ENCODE peak calls at places on chromosomes 16 and 17, in ten cellular contexts. K is heart left ventricle, E is uterus, I is sigmoid colon, U is IMR-90, V is K562, G is transverse colon, W is adrenal gland, T is body of pancreas, D is gastrocnemius medialis. P is an unnamed sample.

GRCh38 chr16:64654137-64654652 is 467.7 kb downstream of the CDH11 start:
- DNase-seq in K (no peak), E (no peak), I (no peak), U (peak; percentile 64), V (no peak), G (no peak), W (no peak), T (no peak), D (no peak), P (no peak)

GRCh38 chr17:64118452-64118979 is 11.4 kb downstream of the ERN1 start:
- DNase-seq in K (peak; percentile 44), E (peak; percentile 52), I (peak; percentile 68), U (no peak), V (peak; percentile 48), G (peak; percentile 32), W (peak; percentile 90), T (peak; percentile 73), D (no peak), P (no peak)

GRCh38 chr17:44197980-44198720 is 1.5 kb downstream of the ATXN7L3 start:
- DNase-seq in K (peak; percentile 34), E (no peak), I (no peak), U (peak; percentile 41), V (peak; percentile 80), G (peak; percentile 49), W (no peak), T (no peak), D (no peak), P (no peak)

GRCh38 chr17:199195-199604 is 17.8 kb upstream of the DOC2B start:
- DNase-seq in K (no peak), E (no peak), I (peak; percentile 60), U (peak; percentile 16), V (no peak), G (no peak), W (peak; percentile 48), T (peak; percentile 37), D (no peak), P (no peak)

GRCh38 chr16:50464325-50465290 is 83.6 kb upstream of the NKD1 start:
- DNase-seq in K (no peak), E (no peak), I (peak; percentile 28), U (no peak), V (no peak), G (no peak), W (no peak), T (no peak), D (no peak), P (no peak)

GRCh38 chr16:28196331-28196987 is 15.3 kb downstream of the XPO6 start:
- DNase-seq in K (no peak), E (no peak), I (no peak), U (no peak), V (no peak), G (no peak), W (no peak), T (no peak), D (no peak), P (no peak)

GRCh38 chr16:84826558-84826941 is 6.8 kb downstream of the CRISPLD2 start:
- DNase-seq in K (peak; percentile 70), E (peak; percentile 85), I (peak; percentile 96), U (peak; percentile 72), V (no peak), G (peak; percentile 57), W (no peak), T (no peak), D (no peak), P (no peak)

GRCh38 chr16:51657844-51658243 is 506.8 kb upstream of the SALL1 start:
- DNase-seq in K (no peak), E (no peak), I (no peak), U (no peak), V (no peak), G (no peak), W (no peak), T (peak; percentile 43), D (no peak), P (no peak)

GRCh38 chr16:75758215-75758614 is 31.9 kb upstream of the CPHXL start:
- DNase-seq in K (no peak), E (no peak), I (no peak), U (peak; percentile 19), V (no peak), G (no peak), W (no peak), T (no peak), D (no peak), P (no peak)

DNA sequence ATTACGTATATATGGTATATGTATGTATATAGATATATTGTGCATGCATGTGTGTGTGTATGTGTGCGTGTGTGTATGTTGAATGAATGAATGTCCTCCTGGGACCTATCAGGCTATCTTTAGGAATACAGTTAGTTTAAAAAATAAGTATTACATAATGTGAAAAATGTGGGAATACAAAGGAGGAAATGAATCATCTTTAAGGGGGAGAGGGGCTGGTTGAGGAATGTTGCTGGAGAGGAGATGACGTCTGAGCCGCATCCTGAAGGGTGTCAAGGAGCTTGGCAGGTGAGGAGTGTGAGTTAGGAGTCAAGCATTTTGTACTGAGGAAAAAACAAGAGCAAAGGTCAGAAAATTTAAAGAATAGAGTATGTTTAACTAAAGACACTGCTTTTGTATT is 62.4 kb upstream of the NLK start:
- DNase-seq in K (peak; percentile 60), E (peak; percentile 40), I (no peak), U (peak; percentile 75), V (no peak), G (no peak), W (peak; percentile 33), T (no peak), D (no peak), P (peak; percentile 51)
- TF ChIP-seq POLR2A in K (no peak), E (no peak), I (no peak), U (no peak), V (no peak), G (no peak), W (no peak), T (no peak), D (no peak), P (no peak)

DNA sequence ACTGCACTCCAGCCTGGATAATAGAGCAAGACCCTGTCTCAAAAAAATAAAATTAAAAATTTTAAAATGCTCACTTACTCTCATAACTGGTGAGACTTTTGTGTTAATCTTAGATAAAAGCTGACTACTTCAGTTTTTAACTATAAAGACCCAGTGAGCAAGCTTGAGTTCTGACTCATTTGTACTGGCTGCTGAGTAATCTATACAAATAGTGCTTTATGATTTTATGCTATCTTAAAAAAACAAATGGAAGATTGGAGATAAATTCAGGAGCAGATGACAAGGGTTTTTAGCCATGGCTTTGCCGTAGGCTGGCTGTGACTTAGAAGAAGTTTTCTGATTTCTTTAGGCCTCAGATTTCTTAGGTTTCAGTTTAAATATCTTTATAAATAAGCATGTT is 30.5 kb downstream of the SNTB2 start:
- DNase-seq in K (no peak), E (no peak), I (no peak), U (peak; percentile 89), V (peak; percentile 11), G (no peak), W (no peak), T (no peak), D (no peak), P (peak; percentile 35)
- TF ChIP-seq POLR2A in K (no peak), E (no peak), I (no peak), U (no peak), V (no peak), G (no peak), W (no peak), T (no peak), D (no peak), P (no peak)

DNA sequence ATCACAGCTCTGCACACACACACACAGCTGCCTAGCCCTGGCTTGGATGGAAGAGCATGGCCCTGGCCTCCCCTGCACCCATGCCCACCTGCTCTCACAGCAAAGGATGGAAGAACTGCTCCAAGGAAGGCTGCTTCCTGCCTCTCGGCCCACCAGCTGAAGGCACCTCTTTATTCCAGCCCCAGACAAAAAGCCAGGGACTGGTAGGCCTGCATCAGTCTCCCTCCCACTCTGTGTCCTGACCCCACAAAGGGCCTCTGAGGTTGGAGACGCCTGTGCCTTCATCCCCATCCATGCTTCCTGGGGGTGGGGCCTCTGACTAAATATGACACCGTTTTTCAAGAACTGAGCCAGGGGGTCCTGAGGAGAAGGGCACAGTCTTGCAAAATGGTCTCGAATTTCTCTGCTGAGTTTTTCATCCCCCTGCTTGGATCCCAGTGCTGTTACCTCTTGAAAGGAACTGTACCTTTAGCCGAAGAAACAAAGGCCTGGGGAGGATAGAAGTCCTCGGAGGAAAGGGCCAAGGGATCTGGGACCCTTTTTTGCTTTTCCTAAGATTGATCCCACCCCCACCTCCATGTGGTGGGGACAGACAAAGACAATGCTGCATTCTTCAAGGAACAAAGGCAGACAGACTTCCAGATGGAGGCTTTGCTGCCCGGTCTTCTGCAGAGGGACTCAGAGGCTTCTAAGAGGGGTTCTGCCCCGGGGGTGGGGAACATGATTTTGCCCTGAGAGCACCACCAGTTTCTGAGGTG is 5.2 kb downstream of the C17orf50 start:
- DNase-seq in K (no peak), E (no peak), I (no peak), U (no peak), V (no peak), G (no peak), W (no peak), T (no peak), D (no peak), P (no peak)
- TF ChIP-seq POLR2A in K (no peak), E (no peak), I (no peak), U (no peak), V (no peak), G (no peak), W (no peak), T (no peak), D (no peak), P (no peak)

GRCh38 chr16:15635926-15636325 is 7.0 kb downstream of the MARF1 start:
- DNase-seq in K (no peak), E (no peak), I (no peak), U (no peak), V (no peak), G (no peak), W (no peak), T (no peak), D (no peak), P (no peak)

GRCh38 chr16:15636392-15636873 is 6.5 kb downstream of the MARF1 start:
- DNase-seq in K (no peak), E (no peak), I (no peak), U (no peak), V (no peak), G (no peak), W (no peak), T (no peak), D (no peak), P (no peak)

GRCh38 chr16:15641753-15642556 is 999 bp downstream of the MARF1 start:
- DNase-seq in K (no peak), E (no peak), I (no peak), U (no peak), V (no peak), G (no peak), W (no peak), T (no peak), D (no peak), P (no peak)

GRCh38 chr16:15640966-15641365 is 2.0 kb downstream of the MARF1 start:
- DNase-seq in K (no peak), E (no peak), I (no peak), U (no peak), V (no peak), G (no peak), W (no peak), T (no peak), D (no peak), P (no peak)

DNA sequence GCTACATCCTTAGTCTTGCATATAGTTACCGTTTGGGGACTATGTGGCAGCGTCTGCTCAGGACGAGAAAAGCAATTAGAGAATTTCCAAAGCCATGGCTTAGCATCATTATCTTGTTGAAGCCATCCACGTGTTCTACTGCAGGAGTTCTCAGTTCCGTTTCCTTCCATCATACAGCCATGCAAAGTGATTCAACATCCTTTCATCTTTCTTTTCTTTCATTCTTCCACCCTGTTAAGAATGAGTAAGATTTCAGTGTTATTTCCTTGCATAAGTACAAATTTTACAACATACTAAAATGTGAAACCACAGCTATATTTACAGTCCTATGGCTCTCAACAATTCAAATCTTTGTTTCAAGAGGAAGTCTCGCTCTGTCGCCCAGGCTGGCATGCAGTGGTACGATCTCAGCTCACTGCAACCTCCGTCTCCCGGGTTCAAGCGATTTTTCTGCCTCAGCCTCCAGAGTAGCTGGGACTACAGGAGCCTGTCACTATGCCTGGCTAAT is 3.8 kb downstream of the MARF1 start:
- DNase-seq in K (no peak), E (no peak), I (no peak), U (no peak), V (no peak), G (no peak), W (no peak), T (no peak), D (no peak), P (no peak)
- TF ChIP-seq POLR2A in K (no peak), E (no peak), I (no peak), U (no peak), V (no peak), G (no peak), W (no peak), T (no peak), D (no peak), P (no peak)

P was measured in H54.